ENCODE peak calls at places on chromosomes 12 and 14, in eight cellular contexts. B is colonic mucosa, M is right cardiac atrium, Z is upper lobe of right lung, Y is psoas muscle, W is esophagus squamous epithelium, T is choroid plexus epithelial cell, P is pancreas. K is an unnamed sample.

GRCh38 chr14:96238676-96239075 is 17.3 kb upstream of the BDKRB1 start:
- DNase-seq in P (no peak), Z (no peak), M (no peak), Y (no peak), T (no peak), W (no peak), B (no peak), K (no peak)

GRCh38 chr12:91367234-91367849 is 184.7 kb upstream of the DCN start:
- DNase-seq in Z (no peak), P (no peak), M (no peak), T (peak), W (no peak), B (no peak), Y (no peak), K (no peak)

GRCh38 chr14:29240046-29240445 is 473.5 kb downstream of the FOXG1 start:
- DNase-seq in Z (no peak), B (no peak), M (no peak), W (no peak), P (no peak), T (peak), Y (no peak), K (no peak)

GRCh38 chr14:55101698-55102097 is 27.4 kb upstream of the LGALS3 start:
- DNase-seq in P (no peak), M (no peak), Y (no peak), T (no peak), B (peak), W (no peak), Z (no peak), K (no peak)

GRCh38 chr14:100840751-100841444 is 15.0 kb downstream of the MEG3 start:
- DNase-seq in Z (no peak), M (no peak), Y (no peak), W (no peak), B (no peak), T (no peak), P (no peak), K (no peak)

GRCh38 chr12:92133795-92134637 is 11.6 kb downstream of the BTG1 start:
- DNase-seq in M (no peak), W (no peak), B (no peak), T (no peak), P (no peak), Y (no peak), Z (no peak), K (no peak)

GRCh38 chr14:99790201-99790977 is 2.8 kb upstream of the EML1 start:
- DNase-seq in P (no peak), W (no peak), Y (no peak), B (no peak), M (no peak), T (no peak), Z (no peak), K (no peak)

GRCh38 chr12:57896437-57897201 is 44.7 kb upstream of the ATP23 start:
- DNase-seq in B (peak), P (peak), Z (peak), Y (peak), M (peak), W (no peak), T (peak), K (peak)

GRCh38 chr12:132393991-132394949 is 64.9 kb upstream of the GALNT9 start:
- DNase-seq in P (no peak), T (no peak), Y (no peak), B (no peak), M (peak), W (no peak), Z (peak), K (no peak)

GRCh38 chr14:85817430-85817829 is 287.5 kb downstream of the FLRT2 start:
- DNase-seq in M (no peak), W (no peak), T (peak), B (no peak), Z (no peak), Y (no peak), P (no peak), K (no peak)

GRCh38 chr14:98808494-98809407 is 463.2 kb downstream of the BCL11B start:
- DNase-seq in B (no peak), W (no peak), Y (no peak), T (no peak), Z (no peak), M (no peak), P (no peak), K (no peak)

GRCh38 chr12:24901975-24902461 is 46.9 kb downstream of the BCAT1 start:
- DNase-seq in W (no peak), B (no peak), Z (no peak), P (no peak), M (no peak), T (peak), Y (no peak), K (no peak)

GRCh38 chr12:55044135-55044534 is 24.4 kb downstream of the NEUROD4 start:
- DNase-seq in B (no peak), M (no peak), W (no peak), P (no peak), Z (no peak), Y (no peak), T (no peak), K (no peak)

GRCh38 chr14:90576581-90576980 is 179.8 kb downstream of the CALM1 start:
- DNase-seq in B (no peak), M (no peak), P (no peak), Z (no peak), W (no peak), T (peak), Y (no peak), K (no peak)

GRCh38 chr12:102061096-102061555 is 665 bp downstream of the WASHC3 start:
- DNase-seq in Y (no peak), M (no peak), B (no peak), Z (no peak), W (no peak), T (peak), P (no peak), K (no peak)

GRCh38 chr14:54653764-54654469 is 87.0 kb downstream of the SAMD4A start:
- DNase-seq in B (no peak), W (no peak), M (peak), P (no peak), Z (no peak), T (peak), Y (peak), K (no peak)

GRCh38 chr12:43937947-43938346 is 102.1 kb downstream of the TMEM117 start:
- DNase-seq in Z (no peak), M (no peak), B (no peak), Y (no peak), W (no peak), T (peak), P (no peak), K (no peak)

GRCh38 chr14:47439953-47440352 is 235.5 kb downstream of the MDGA2 start:
- DNase-seq in P (no peak), Y (no peak), B (no peak), M (no peak), Z (no peak), W (no peak), T (no peak), K (no peak)

GRCh38 chr14:53226553-53226952 is 73.4 kb upstream of the DDHD1 start:
- DNase-seq in B (no peak), M (no peak), Z (no peak), Y (peak), P (no peak), T (peak), W (no peak), K (no peak)

GRCh38 chr14:29216774-29217232 is 450.2 kb downstream of the FOXG1 start:
- DNase-seq in Z (no peak), M (no peak), B (no peak), Y (no peak), T (no peak), W (no peak), P (no peak), K (no peak)

GRCh38 chr14:29716150-29716549 is 211.5 kb downstream of the PRKD1 start:
- DNase-seq in B (no peak), Y (no peak), Z (no peak), T (peak), W (no peak), M (no peak), P (no peak), K (no peak)

GRCh38 chr14:37610945-37611523 is 15.6 kb downstream of the TTC6 start:
- DNase-seq in P (no peak), M (no peak), T (no peak), B (no peak), Y (no peak), Z (no peak), W (no peak), K (no peak)

GRCh38 chr14:68952544-68953535 is 26.3 kb downstream of the ACTN1 start:
- DNase-seq in T (peak), W (no peak), Y (peak), Z (no peak), B (no peak), P (no peak), M (peak), K (no peak)

GRCh38 chr14:68792022-68792829 is 641 bp downstream of the ZFP36L1 start:
- DNase-seq in P (peak), M (no peak), B (peak), Z (peak), T (no peak), Y (no peak), W (no peak), K (peak)

GRCh38 chr12:68967036-68967435 is 34.1 kb upstream of the CPM start:
- DNase-seq in Z (no peak), P (no peak), W (no peak), T (no peak), M (no peak), B (no peak), Y (no peak), K (no peak)

GRCh38 chr12:117727301-117727700 is 241.5 kb downstream of the KSR2 start:
- DNase-seq in Z (no peak), M (no peak), W (no peak), P (no peak), Y (no peak), B (no peak), T (no peak), K (no peak)

GRCh38 chr14:55780156-55780946 is 200.3 kb downstream of the KTN1 start:
- DNase-seq in P (peak), Y (peak), Z (no peak), M (peak), T (peak), B (no peak), W (no peak), K (peak)

GRCh38 chr12:52539024-52539820 is 13.7 kb downstream of the KRT71 start:
- DNase-seq in Y (no peak), W (no peak), B (no peak), P (no peak), Z (no peak), M (no peak), T (peak), K (no peak)

GRCh38 chr14:24195186-24196070 is at the start of gene TM9SF1:
- DNase-seq in B (peak), M (peak), Y (peak), W (no peak), T (peak), P (peak), Z (peak), K (peak)

GRCh38 chr14:59101441-59101840 is 87.0 kb upstream of the DAAM1 start:
- DNase-seq in Y (no peak), M (no peak), Z (no peak), B (no peak), P (no peak), W (no peak), T (no peak), K (no peak)

GRCh38 chr14:101966742-101967141 is 2.4 kb downstream of the DYNC1H1 start:
- DNase-seq in W (no peak), B (no peak), P (no peak), T (no peak), M (no peak), Z (no peak), Y (no peak), K (no peak)

GRCh38 chr14:101970830-101971400 is 6.5 kb downstream of the DYNC1H1 start:
- DNase-seq in W (no peak), Y (no peak), B (no peak), T (no peak), M (no peak), P (no peak), Z (no peak), K (no peak)

GRCh38 chr14:101969480-101969879 is 5.1 kb downstream of the DYNC1H1 start:
- DNase-seq in P (no peak), B (no peak), T (no peak), Y (no peak), M (no peak), Z (no peak), W (no peak), K (no peak)

GRCh38 chr14:101965796-101966718 is 1.7 kb downstream of the DYNC1H1 start:
- DNase-seq in W (no peak), P (no peak), Y (no peak), M (no peak), B (no peak), T (peak), Z (no peak), K (no peak)

DNA sequence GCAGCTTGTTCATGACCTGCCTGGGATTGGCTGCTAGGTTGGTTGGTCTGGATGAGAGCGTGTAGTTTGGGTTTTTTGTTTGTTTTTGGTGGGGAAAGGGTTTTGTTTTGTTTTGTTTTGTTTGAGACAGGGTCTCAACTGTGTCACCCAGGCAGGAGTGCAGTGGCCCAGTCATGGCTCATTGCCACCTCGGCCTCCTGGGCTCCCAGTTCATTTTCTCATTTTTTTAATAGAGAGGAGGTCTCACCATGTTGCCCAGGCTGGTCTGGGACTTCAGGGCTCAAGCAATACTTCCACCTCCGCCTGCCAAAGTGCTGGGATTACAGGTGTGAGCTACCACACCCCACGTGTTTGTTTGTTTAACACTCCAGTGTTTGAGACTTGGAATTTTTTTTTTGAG is 3.8 kb downstream of the DYNC1H1 start:
- DNase-seq in Z (no peak), Y (no peak), P (no peak), T (no peak), B (no peak), M (no peak), W (no peak), K (no peak)
- H3K4me3 ChIP-seq in Z (no peak), Y (no peak), P (no peak), T (no peak), B (no peak), M (no peak), W (no peak), K (no peak)

GRCh38 chr12:119181944-119182343 is 3.2 kb downstream of the HSPB8 start:
- DNase-seq in Y (no peak), T (no peak), W (no peak), B (no peak), P (no peak), Z (no peak), M (no peak), K (no peak)
- H3K4me3 ChIP-seq in Y (peak), T (no peak), W (peak), B (no peak), P (no peak), Z (peak), M (peak), K (no peak)

GRCh38 chr12:72647139-72647538 is 375.0 kb downstream of the TRHDE start:
- DNase-seq in P (no peak), W (no peak), M (no peak), Z (no peak), T (no peak), Y (no peak), B (no peak), K (no peak)
- H3K4me3 ChIP-seq in P (no peak), W (no peak), M (no peak), Z (no peak), T (no peak), Y (no peak), B (no peak), K (no peak)

DNA sequence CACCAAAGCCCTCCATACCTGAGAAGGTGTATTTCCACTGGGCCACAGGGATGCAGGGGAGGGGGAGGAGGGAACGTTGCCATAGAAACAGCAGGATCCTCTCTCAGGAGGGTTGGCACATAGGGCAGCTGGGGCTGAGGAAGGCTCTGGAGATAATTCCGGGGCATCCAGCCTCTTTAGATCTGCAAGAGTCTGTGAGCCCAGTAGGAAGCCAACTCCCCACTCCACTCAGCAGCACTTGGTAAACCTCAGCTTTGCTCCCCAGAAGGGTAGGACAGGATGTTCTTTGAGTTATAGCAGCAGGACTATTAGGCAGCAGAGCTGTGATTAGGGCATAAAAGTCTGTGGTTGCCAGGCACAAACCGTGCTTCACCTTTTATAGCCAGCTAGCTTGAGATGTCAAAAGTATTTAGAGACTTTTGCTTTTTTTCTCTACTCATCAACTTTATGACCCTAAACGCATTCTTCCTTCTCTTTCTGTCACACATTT is 7.8 kb upstream of the PLEKHG3 start:
- DNase-seq in M (no peak), T (no peak), W (no peak), B (no peak), Y (no peak), P (no peak), Z (no peak), K (peak)
- H3K4me3 ChIP-seq in M (no peak), T (no peak), W (no peak), B (no peak), Y (no peak), P (no peak), Z (no peak), K (no peak)

GRCh38 chr14:92759679-92760523 is 11.5 kb upstream of the LGMN start:
- DNase-seq in Y (no peak), T (no peak), B (no peak), P (no peak), W (no peak), Z (no peak), M (no peak), K (no peak)
- H3K4me3 ChIP-seq in Y (no peak), T (no peak), B (no peak), P (no peak), W (no peak), Z (peak), M (no peak), K (no peak)

DNA sequence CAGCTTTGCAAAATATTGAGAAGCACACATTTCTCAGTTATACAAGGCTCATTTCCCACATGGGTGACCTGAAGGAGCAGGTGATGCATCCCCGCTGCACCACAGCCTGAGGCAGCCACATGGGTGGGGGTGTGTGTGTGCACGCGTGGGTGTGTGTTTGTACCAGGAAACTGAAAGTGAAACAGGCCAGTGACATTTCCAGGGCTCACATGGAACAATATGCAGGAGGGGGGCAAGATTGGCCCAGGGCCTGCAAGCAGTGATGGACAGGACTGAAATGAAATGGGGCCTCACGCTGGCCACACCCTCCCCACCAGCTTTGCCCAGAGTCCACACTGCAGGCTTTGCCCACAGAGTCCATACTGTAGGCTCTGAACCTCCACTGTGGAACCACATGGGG is 154.2 kb upstream of the PARP11 start:
- DNase-seq in B (no peak), Z (no peak), T (no peak), Y (no peak), W (no peak), M (no peak), P (no peak), K (peak)
- H3K4me3 ChIP-seq in B (no peak), Z (no peak), T (no peak), Y (no peak), W (no peak), M (no peak), P (no peak), K (no peak)

K was measured in small intestine.